ENCODE peak calls at places on chromosomes 11 and 22, in five cellular contexts. M is astrocyte of the spinal cord, J is PC-3, P is fibroblast of lung, I is stomach. A is an unnamed sample.
A peak's percentile ranks its signal among the peaks of the same experiment; 100 is the strongest.

GRCh38 chr11:40328890-40329617 is 1130.4 kb downstream of the LRRC4C start:
- DNase-seq in I (peak; percentile 69), M (peak; percentile 100), J (peak; percentile 91), P (peak; percentile 100), A (no peak)

GRCh38 chr11:91798240-91798639 is 426.4 kb upstream of the FAT3 start:
- DNase-seq in I (no peak), P (no peak), J (no peak), M (no peak), A (no peak)

GRCh38 chr11:76602431-76602861 is 68.1 kb downstream of the LRRC32 start:
- DNase-seq in J (no peak), M (no peak), I (no peak), P (peak; percentile 90), A (no peak)

GRCh38 chr11:65476632-65477270 is 22.1 kb upstream of the MALAT1 start:
- DNase-seq in I (peak; percentile 64), J (no peak), P (peak; percentile 49), M (peak; percentile 38), A (no peak)

GRCh38 chr11:728901-729491 is 18.3 kb upstream of the TALDO1 start:
- DNase-seq in I (no peak), J (no peak), M (no peak), P (no peak), A (no peak)

GRCh38 chr11:46808804-46809431 is 37.2 kb downstream of the CKAP5 start:
- DNase-seq in M (peak; percentile 35), P (peak; percentile 31), J (peak; percentile 53), I (no peak), A (no peak)

GRCh38 chr11:62656801-62657429 is 3.8 kb upstream of the INTS5 start:
- DNase-seq in M (no peak), P (peak; percentile 46), I (no peak), J (no peak), A (no peak)

GRCh38 chr11:123409456-123409801 is 20.6 kb upstream of the GRAMD1B start:
- DNase-seq in I (no peak), J (no peak), P (no peak), M (no peak), A (no peak)

GRCh38 chr22:44242946-44243724 is 62.4 kb downstream of the PARVG start:
- DNase-seq in P (no peak), M (no peak), J (no peak), I (peak; percentile 14), A (no peak)

GRCh38 chr11:117821431-117821830 is 3.1 kb downstream of the FXYD2 start:
- DNase-seq in I (no peak), J (no peak), P (no peak), M (no peak), A (no peak)

GRCh38 chr11:62632492-62632891 is 10.7 kb upstream of the B3GAT3 start:
- DNase-seq in P (no peak), I (no peak), J (no peak), M (no peak), A (no peak)

GRCh38 chr22:22721681-22722309 is 77.4 kb downstream of the GGTLC2 start:
- DNase-seq in J (peak; percentile 68), I (no peak), P (peak; percentile 84), M (peak; percentile 39), A (no peak)

GRCh38 chr11:16979708-16980622 is 34.2 kb downstream of the PLEKHA7 start:
- DNase-seq in P (no peak), I (no peak), M (peak; percentile 13), J (no peak), A (no peak)

GRCh38 chr22:19658967-19659804 is 55.1 kb upstream of the SEPTIN5 start:
- DNase-seq in J (no peak), M (no peak), P (no peak), I (no peak), A (peak; percentile 61)

GRCh38 chr11:76668362-76669155 is 2.0 kb downstream of the LRRC32 start:
- DNase-seq in P (no peak), I (no peak), M (no peak), J (no peak), A (no peak)

GRCh38 chr11:44007746-44008501 is 39.9 kb upstream of the ACCSL start:
- DNase-seq in J (peak; percentile 41), I (no peak), M (no peak), P (no peak), A (peak; percentile 54)

GRCh38 chr22:39428597-39429071 is 28.2 kb upstream of the MGAT3 start:
- DNase-seq in I (no peak), J (no peak), P (no peak), M (peak; percentile 87), A (peak; percentile 82)

GRCh38 chr11:60912851-60913550 is 957 bp upstream of the TMEM109 start:
- DNase-seq in P (no peak), M (no peak), I (peak; percentile 46), J (no peak), A (no peak)

GRCh38 chr11:123575441-123575840 is 79.0 kb downstream of the SCN3B start:
- DNase-seq in M (no peak), J (no peak), I (no peak), P (no peak), A (no peak)

GRCh38 chr11:2444301-2445106 is at the start of the genes KCNQ1 and TRPM5:
- DNase-seq in J (peak; percentile 52), P (no peak), I (peak; percentile 88), M (no peak), A (no peak)

GRCh38 chr11:83087035-83087434 is 15.3 kb upstream of the RAB30 start:
- DNase-seq in J (peak; percentile 62), P (no peak), M (peak; percentile 6), I (no peak), A (no peak)

GRCh38 chr11:46947399-46948077 is 11.0 kb downstream of the CSTPP1 start:
- DNase-seq in J (no peak), P (no peak), M (no peak), I (no peak), A (no peak)

GRCh38 chr11:8930456-8931175 is 2.1 kb downstream of the C11orf16 start:
- DNase-seq in J (no peak), P (no peak), M (no peak), I (no peak), A (no peak)

GRCh38 chr22:49664891-49665290 is 162.8 kb downstream of the BRD1 start:
- DNase-seq in P (no peak), J (no peak), M (no peak), I (no peak), A (peak; percentile 66)

GRCh38 chr11:2208691-2209369 is 37.2 kb upstream of the TH start:
- DNase-seq in J (peak; percentile 9), M (no peak), P (no peak), I (peak; percentile 85), A (peak; percentile 68)

GRCh38 chr22:33447733-33448132 is 389.6 kb upstream of the SYN3 start:
- DNase-seq in J (no peak), P (peak; percentile 2), M (no peak), I (no peak), A (no peak)

GRCh38 chr22:19755722-19756287 is 4.8 kb upstream of the TBX1 start:
- DNase-seq in P (no peak), M (no peak), I (no peak), J (no peak), A (no peak)

GRCh38 chr11:92828576-92828975 is 140.9 kb upstream of the MTNR1B start:
- DNase-seq in M (no peak), I (no peak), P (no peak), J (no peak), A (no peak)

GRCh38 chr11:121391914-121392313 is 60.2 kb upstream of the SORL1 start:
- DNase-seq in M (no peak), P (no peak), J (peak; percentile 95), I (peak; percentile 65), A (no peak)

GRCh38 chr11:45651841-45652745 is 13.3 kb downstream of the CHST1 start:
- DNase-seq in I (no peak), M (no peak), J (no peak), P (no peak), A (no peak)

GRCh38 chr11:117189191-117189940 is 9.8 kb upstream of the TAGLN start:
- DNase-seq in I (peak; percentile 24), P (no peak), J (no peak), M (no peak), A (peak; percentile 47)

GRCh38 chr11:130068986-130069683 is 559 bp upstream of the APLP2 start:
- DNase-seq in J (peak; percentile 97), M (peak; percentile 90), P (peak; percentile 92), I (peak; percentile 47), A (no peak)
- TF ChIP-seq CTCF in J (no peak), M (peak; percentile 16), P (no peak), I (peak; percentile 8), A (peak; percentile 40)

GRCh38 chr22:46259374-46259773 is 3.8 kb downstream of the PKDREJ start:
- DNase-seq in I (no peak), M (no peak), P (no peak), J (no peak), A (no peak)
- TF ChIP-seq CTCF in I (no peak), M (no peak), P (no peak), J (no peak), A (no peak)

GRCh38 chr11:70861534-70861933 is 390.8 kb downstream of the SHANK2 start:
- DNase-seq in P (no peak), M (no peak), I (no peak), J (no peak), A (no peak)

GRCh38 chr11:70859180-70859579 is 393.2 kb downstream of the SHANK2 start:
- DNase-seq in I (no peak), M (no peak), J (no peak), P (no peak), A (no peak)

GRCh38 chr11:70860855-70861254 is 391.5 kb downstream of the SHANK2 start:
- DNase-seq in M (no peak), I (no peak), J (no peak), P (no peak), A (no peak)

GRCh38 chr11:70854891-70855556 is 397.4 kb downstream of the SHANK2 start:
- DNase-seq in I (no peak), J (no peak), P (no peak), M (no peak), A (no peak)

DNA sequence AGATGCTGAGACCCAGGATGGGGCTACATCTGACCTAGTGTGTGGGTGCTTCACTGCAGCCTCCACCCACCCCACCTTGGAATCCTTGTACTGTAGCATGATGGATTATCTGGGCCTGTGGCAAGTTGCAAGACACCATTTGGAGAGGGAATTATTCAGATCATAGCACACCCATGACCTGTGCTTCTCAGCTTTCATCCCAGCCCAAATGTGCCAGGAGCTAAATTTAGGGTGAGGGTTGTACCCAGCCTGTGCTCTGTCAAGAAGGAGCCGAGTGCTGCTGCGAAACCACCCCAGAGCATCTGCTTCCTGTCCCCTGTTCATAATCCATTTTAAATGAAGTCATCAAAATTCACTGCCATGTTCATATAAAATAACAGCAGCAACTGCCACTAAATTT is 394.5 kb downstream of the SHANK2 start:
- DNase-seq in M (no peak), J (no peak), I (no peak), P (no peak), A (no peak)
- TF ChIP-seq CTCF in M (no peak), J (no peak), I (no peak), P (no peak), A (no peak)

DNA sequence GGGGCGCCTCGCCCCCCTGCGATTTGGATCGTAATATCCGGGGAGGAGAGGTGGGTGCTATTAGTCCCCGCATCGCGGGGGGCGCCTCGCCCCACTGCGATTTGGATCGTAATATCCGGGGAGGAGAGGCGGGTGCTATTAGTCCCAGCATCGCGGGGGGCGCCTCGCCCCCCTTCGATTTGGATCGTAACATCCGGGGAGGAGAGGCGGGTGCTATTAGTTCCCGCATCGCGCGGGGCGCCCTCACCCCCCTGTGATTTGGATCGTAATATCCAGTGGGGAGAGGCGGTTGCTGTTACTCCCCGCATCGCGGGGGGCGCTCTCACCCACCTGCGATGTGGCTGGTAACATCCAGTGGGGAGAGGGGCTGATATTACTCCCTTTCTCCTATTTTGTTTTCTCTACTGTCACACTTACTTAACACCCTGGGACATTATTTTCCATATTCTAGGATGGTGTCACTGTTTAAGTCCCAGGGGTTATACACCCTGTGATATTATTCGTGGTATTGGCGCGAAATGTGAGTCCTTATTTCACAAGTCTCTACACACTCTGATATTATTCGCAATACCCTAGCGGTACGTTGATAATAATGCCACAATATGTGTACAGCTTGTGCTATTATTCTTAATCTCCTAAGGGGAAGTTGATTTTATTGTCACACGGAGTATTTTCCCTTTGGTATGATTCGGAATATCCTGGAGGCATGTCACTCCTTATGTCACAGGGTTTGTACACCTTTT is 57.8 kb upstream of the ALDH3B2 start:
- DNase-seq in P (no peak), J (peak; percentile 32), I (no peak), M (no peak), A (no peak)
- TF ChIP-seq CTCF in P (no peak), J (peak; percentile 62), I (peak; percentile 17), M (no peak), A (peak; percentile 56)

A was measured in type B pancreatic cell.